ENCODE peak calls at places on chromosomes 4 and X, in seven cellular contexts. One of them, this sample, is unnamed.

GRCh38 chr4:94491322-94491721 is 39.6 kb downstream of the PDLIM5 start:
- DNase-seq in OCI-LY7: no peak
- DNase-seq in cardiac muscle cell: no peak
- DNase-seq in fibroblast of pulmonary artery: peak
- DNase-seq in iPS DF 6.9: no peak
- DNase-seq in Peyer's patch: no peak
- DNase-seq in body of pancreas: no peak
- DNase-seq in this sample: no peak

GRCh38 chr4:107666134-107666533 is 53.9 kb downstream of the PAPSS1 start:
- DNase-seq in OCI-LY7: peak
- DNase-seq in cardiac muscle cell: no peak
- DNase-seq in fibroblast of pulmonary artery: peak
- DNase-seq in iPS DF 6.9: no peak
- DNase-seq in Peyer's patch: no peak
- DNase-seq in body of pancreas: no peak
- DNase-seq in this sample: no peak

GRCh38 chr4:146495277-146495676 is 26.5 kb downstream of the SLC10A7 start:
- DNase-seq in OCI-LY7: no peak
- DNase-seq in cardiac muscle cell: no peak
- DNase-seq in fibroblast of pulmonary artery: peak
- DNase-seq in iPS DF 6.9: no peak
- DNase-seq in Peyer's patch: no peak
- DNase-seq in body of pancreas: no peak
- DNase-seq in this sample: no peak

GRCh38 chr4:169160825-169161224 is 109.9 kb downstream of the SH3RF1 start:
- DNase-seq in OCI-LY7: no peak
- DNase-seq in cardiac muscle cell: peak
- DNase-seq in fibroblast of pulmonary artery: peak
- DNase-seq in iPS DF 6.9: no peak
- DNase-seq in Peyer's patch: no peak
- DNase-seq in body of pancreas: peak
- DNase-seq in this sample: no peak

GRCh38 chr4:7055111-7055989 is 12.2 kb downstream of the TADA2B start:
- DNase-seq in OCI-LY7: no peak
- DNase-seq in cardiac muscle cell: no peak
- DNase-seq in fibroblast of pulmonary artery: no peak
- DNase-seq in iPS DF 6.9: no peak
- DNase-seq in Peyer's patch: no peak
- DNase-seq in body of pancreas: no peak
- DNase-seq in this sample: no peak

GRCh38 chr4:147015531-147015930 is 69.9 kb upstream of the TTC29 start:
- DNase-seq in OCI-LY7: no peak
- DNase-seq in cardiac muscle cell: no peak
- DNase-seq in fibroblast of pulmonary artery: no peak
- DNase-seq in iPS DF 6.9: no peak
- DNase-seq in Peyer's patch: no peak
- DNase-seq in body of pancreas: no peak
- DNase-seq in this sample: no peak

GRCh38 chr4:72351521-72351920 is 217.5 kb downstream of the ADAMTS3 start:
- DNase-seq in OCI-LY7: no peak
- DNase-seq in cardiac muscle cell: no peak
- DNase-seq in fibroblast of pulmonary artery: no peak
- DNase-seq in iPS DF 6.9: no peak
- DNase-seq in Peyer's patch: no peak
- DNase-seq in body of pancreas: no peak
- DNase-seq in this sample: no peak

GRCh38 chr4:152255437-152255836 is 280.5 kb downstream of the FBXW7 start:
- DNase-seq in OCI-LY7: no peak
- DNase-seq in cardiac muscle cell: peak
- DNase-seq in fibroblast of pulmonary artery: peak
- DNase-seq in iPS DF 6.9: no peak
- DNase-seq in Peyer's patch: peak
- DNase-seq in body of pancreas: no peak
- DNase-seq in this sample: peak

GRCh38 chrX:72201836-72202536 is 20.4 kb downstream of the PIN4 start:
- DNase-seq in OCI-LY7: no peak
- DNase-seq in cardiac muscle cell: no peak
- DNase-seq in fibroblast of pulmonary artery: peak
- DNase-seq in iPS DF 6.9: no peak
- DNase-seq in Peyer's patch: no peak
- DNase-seq in body of pancreas: no peak
- DNase-seq in this sample: no peak
- H3K4me3 ChIP-seq in OCI-LY7: no peak
- H3K4me3 ChIP-seq in cardiac muscle cell: no peak
- H3K4me3 ChIP-seq in fibroblast of pulmonary artery: no peak
- H3K4me3 ChIP-seq in iPS DF 6.9: no peak
- H3K4me3 ChIP-seq in Peyer's patch: no peak
- H3K4me3 ChIP-seq in body of pancreas: no peak
- H3K4me3 ChIP-seq in this sample: no peak

GRCh38 chrX:7568130-7568529 is 274.8 kb upstream of the VCX start:
- DNase-seq in OCI-LY7: no peak
- DNase-seq in cardiac muscle cell: no peak
- DNase-seq in fibroblast of pulmonary artery: no peak
- DNase-seq in iPS DF 6.9: no peak
- DNase-seq in Peyer's patch: no peak
- DNase-seq in body of pancreas: no peak
- DNase-seq in this sample: no peak

GRCh38 chrX:7574325-7574724 is 268.6 kb upstream of the VCX start:
- DNase-seq in OCI-LY7: peak
- DNase-seq in cardiac muscle cell: peak
- DNase-seq in fibroblast of pulmonary artery: peak
- DNase-seq in iPS DF 6.9: no peak
- DNase-seq in Peyer's patch: no peak
- DNase-seq in body of pancreas: no peak
- DNase-seq in this sample: peak

GRCh38 chrX:7570432-7571009 is 272.4 kb upstream of the VCX start:
- DNase-seq in OCI-LY7: no peak
- DNase-seq in cardiac muscle cell: no peak
- DNase-seq in fibroblast of pulmonary artery: no peak
- DNase-seq in iPS DF 6.9: no peak
- DNase-seq in Peyer's patch: no peak
- DNase-seq in body of pancreas: no peak
- DNase-seq in this sample: no peak

GRCh38 chrX:7568597-7568996 is 274.4 kb upstream of the VCX start:
- DNase-seq in OCI-LY7: no peak
- DNase-seq in cardiac muscle cell: no peak
- DNase-seq in fibroblast of pulmonary artery: no peak
- DNase-seq in iPS DF 6.9: no peak
- DNase-seq in Peyer's patch: no peak
- DNase-seq in body of pancreas: no peak
- DNase-seq in this sample: no peak
- H3K4me3 ChIP-seq in OCI-LY7: no peak
- H3K4me3 ChIP-seq in cardiac muscle cell: no peak
- H3K4me3 ChIP-seq in fibroblast of pulmonary artery: no peak
- H3K4me3 ChIP-seq in iPS DF 6.9: no peak
- H3K4me3 ChIP-seq in Peyer's patch: no peak
- H3K4me3 ChIP-seq in body of pancreas: no peak
- H3K4me3 ChIP-seq in this sample: no peak

DNA sequence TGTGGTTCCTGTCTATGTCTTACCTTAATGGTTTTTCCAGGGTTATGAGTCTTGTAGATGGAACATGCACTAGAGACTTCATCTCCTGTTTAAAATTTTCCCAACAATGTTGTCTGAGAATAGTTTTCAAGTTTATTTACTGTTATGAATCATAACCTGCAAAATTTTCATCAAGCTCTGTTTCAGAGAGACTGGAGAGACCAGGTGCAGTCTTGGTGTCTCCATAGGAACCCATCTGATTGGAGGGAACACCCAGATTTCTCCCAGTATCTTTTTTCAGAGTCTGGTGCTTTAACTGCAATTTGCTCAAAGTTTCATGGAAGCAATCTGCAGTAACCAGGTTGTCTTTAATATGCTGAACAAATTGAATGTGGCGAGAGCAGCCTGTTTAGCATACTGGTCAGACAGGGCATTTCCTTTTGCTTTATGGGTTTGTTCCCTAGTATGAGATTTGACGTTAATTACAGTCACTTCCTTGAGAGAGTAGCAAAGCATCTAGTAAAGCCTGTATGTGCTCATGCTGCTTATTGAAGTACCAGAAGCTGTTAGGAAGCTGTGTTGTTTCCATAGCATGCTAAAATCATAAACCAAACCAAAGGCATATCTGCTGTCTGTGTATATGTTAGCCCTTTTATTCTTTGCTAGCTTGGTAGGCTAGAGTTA is 18.8 kb upstream of the VSIG1 start:
- DNase-seq in OCI-LY7: no peak
- DNase-seq in cardiac muscle cell: no peak
- DNase-seq in fibroblast of pulmonary artery: no peak
- DNase-seq in iPS DF 6.9: no peak
- DNase-seq in Peyer's patch: no peak
- DNase-seq in body of pancreas: no peak
- DNase-seq in this sample: no peak
- H3K4me3 ChIP-seq in OCI-LY7: no peak
- H3K4me3 ChIP-seq in cardiac muscle cell: no peak
- H3K4me3 ChIP-seq in fibroblast of pulmonary artery: no peak
- H3K4me3 ChIP-seq in iPS DF 6.9: no peak
- H3K4me3 ChIP-seq in Peyer's patch: no peak
- H3K4me3 ChIP-seq in body of pancreas: no peak
- H3K4me3 ChIP-seq in this sample: no peak

GRCh38 chr4:75009138-75009537 is 76.2 kb downstream of the PARM1 start:
- DNase-seq in OCI-LY7: no peak
- DNase-seq in cardiac muscle cell: no peak
- DNase-seq in fibroblast of pulmonary artery: no peak
- DNase-seq in iPS DF 6.9: no peak
- DNase-seq in Peyer's patch: no peak
- DNase-seq in body of pancreas: no peak
- DNase-seq in this sample: no peak

GRCh38 chr4:75011131-75011795 is 78.3 kb downstream of the PARM1 start:
- DNase-seq in OCI-LY7: no peak
- DNase-seq in cardiac muscle cell: no peak
- DNase-seq in fibroblast of pulmonary artery: no peak
- DNase-seq in iPS DF 6.9: no peak
- DNase-seq in Peyer's patch: no peak
- DNase-seq in body of pancreas: no peak
- DNase-seq in this sample: no peak

GRCh38 chr4:75005727-75006126 is 72.8 kb downstream of the PARM1 start:
- DNase-seq in OCI-LY7: no peak
- DNase-seq in cardiac muscle cell: no peak
- DNase-seq in fibroblast of pulmonary artery: no peak
- DNase-seq in iPS DF 6.9: no peak
- DNase-seq in Peyer's patch: no peak
- DNase-seq in body of pancreas: no peak
- DNase-seq in this sample: no peak

GRCh38 chr4:75004755-75005668 is 72.1 kb downstream of the PARM1 start:
- DNase-seq in OCI-LY7: no peak
- DNase-seq in cardiac muscle cell: no peak
- DNase-seq in fibroblast of pulmonary artery: no peak
- DNase-seq in iPS DF 6.9: no peak
- DNase-seq in Peyer's patch: no peak
- DNase-seq in body of pancreas: peak
- DNase-seq in this sample: peak

GRCh38 chr4:75007891-75008290 is 75.0 kb downstream of the PARM1 start:
- DNase-seq in OCI-LY7: no peak
- DNase-seq in cardiac muscle cell: no peak
- DNase-seq in fibroblast of pulmonary artery: no peak
- DNase-seq in iPS DF 6.9: peak
- DNase-seq in Peyer's patch: no peak
- DNase-seq in body of pancreas: no peak
- DNase-seq in this sample: no peak
- H3K4me3 ChIP-seq in OCI-LY7: no peak
- H3K4me3 ChIP-seq in cardiac muscle cell: no peak
- H3K4me3 ChIP-seq in fibroblast of pulmonary artery: no peak
- H3K4me3 ChIP-seq in iPS DF 6.9: no peak
- H3K4me3 ChIP-seq in Peyer's patch: no peak
- H3K4me3 ChIP-seq in body of pancreas: no peak
- H3K4me3 ChIP-seq in this sample: no peak

GRCh38 chr4:122873146-122873545 is 46.5 kb downstream of the FGF2 start:
- DNase-seq in OCI-LY7: no peak
- DNase-seq in cardiac muscle cell: no peak
- DNase-seq in fibroblast of pulmonary artery: no peak
- DNase-seq in iPS DF 6.9: no peak
- DNase-seq in Peyer's patch: no peak
- DNase-seq in body of pancreas: no peak
- DNase-seq in this sample: no peak
- H3K4me3 ChIP-seq in OCI-LY7: no peak
- H3K4me3 ChIP-seq in cardiac muscle cell: no peak
- H3K4me3 ChIP-seq in fibroblast of pulmonary artery: no peak
- H3K4me3 ChIP-seq in iPS DF 6.9: no peak
- H3K4me3 ChIP-seq in Peyer's patch: no peak
- H3K4me3 ChIP-seq in body of pancreas: no peak
- H3K4me3 ChIP-seq in this sample: no peak

DNA sequence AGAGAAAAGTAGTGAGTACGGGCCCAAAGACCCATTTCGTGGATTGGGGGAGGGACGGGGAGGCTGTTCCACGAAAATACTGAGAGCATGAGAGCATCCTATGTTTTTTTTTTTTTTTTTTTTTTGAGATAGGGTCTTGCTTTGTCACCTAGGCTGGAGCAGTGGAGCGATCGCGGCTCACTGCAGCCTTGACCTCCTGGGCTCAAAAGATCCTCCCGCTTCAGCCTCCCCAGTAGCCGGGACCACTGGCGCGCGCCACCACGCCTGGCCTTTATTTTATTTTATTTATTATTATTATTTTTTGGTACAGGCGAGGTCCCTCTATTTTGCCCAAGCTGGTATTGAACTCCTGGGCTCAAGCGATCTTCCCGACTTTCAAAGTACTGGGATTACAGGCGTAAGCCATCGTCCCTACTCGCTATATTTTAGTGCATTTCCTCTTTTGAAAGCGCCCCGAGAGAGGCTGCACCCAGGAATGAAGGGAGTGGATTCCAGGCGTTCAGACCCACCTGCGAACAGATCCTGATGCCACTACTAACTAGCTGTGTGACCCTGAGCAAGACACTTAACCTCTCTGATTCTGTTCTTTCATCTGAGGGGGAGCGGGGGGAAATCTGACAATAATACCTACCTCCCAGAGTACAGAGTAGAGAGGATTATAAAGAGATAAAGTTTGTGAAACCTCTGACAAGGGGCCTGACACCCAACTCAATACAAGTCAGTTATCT is 5.4 kb upstream of the MSX1 start:
- DNase-seq in OCI-LY7: no peak
- DNase-seq in cardiac muscle cell: no peak
- DNase-seq in fibroblast of pulmonary artery: no peak
- DNase-seq in iPS DF 6.9: no peak
- DNase-seq in Peyer's patch: no peak
- DNase-seq in body of pancreas: no peak
- DNase-seq in this sample: no peak
- H3K4me3 ChIP-seq in OCI-LY7: no peak
- H3K4me3 ChIP-seq in cardiac muscle cell: no peak
- H3K4me3 ChIP-seq in fibroblast of pulmonary artery: no peak
- H3K4me3 ChIP-seq in iPS DF 6.9: no peak
- H3K4me3 ChIP-seq in Peyer's patch: no peak
- H3K4me3 ChIP-seq in body of pancreas: no peak
- H3K4me3 ChIP-seq in this sample: no peak

GRCh38 chrX:9252182-9252581 is 212.7 kb upstream of the TBL1X start:
- DNase-seq in OCI-LY7: no peak
- DNase-seq in cardiac muscle cell: no peak
- DNase-seq in fibroblast of pulmonary artery: no peak
- DNase-seq in iPS DF 6.9: peak
- DNase-seq in Peyer's patch: no peak
- DNase-seq in body of pancreas: no peak
- DNase-seq in this sample: no peak
- H3K4me3 ChIP-seq in OCI-LY7: no peak
- H3K4me3 ChIP-seq in cardiac muscle cell: no peak
- H3K4me3 ChIP-seq in fibroblast of pulmonary artery: no peak
- H3K4me3 ChIP-seq in iPS DF 6.9: no peak
- H3K4me3 ChIP-seq in Peyer's patch: no peak
- H3K4me3 ChIP-seq in body of pancreas: no peak
- H3K4me3 ChIP-seq in this sample: no peak

GRCh38 chr4:184417802-184418511 is 56.4 kb downstream of the IRF2 start:
- DNase-seq in OCI-LY7: no peak
- DNase-seq in cardiac muscle cell: no peak
- DNase-seq in fibroblast of pulmonary artery: peak
- DNase-seq in iPS DF 6.9: no peak
- DNase-seq in Peyer's patch: no peak
- DNase-seq in body of pancreas: no peak
- DNase-seq in this sample: no peak
- H3K4me3 ChIP-seq in OCI-LY7: no peak
- H3K4me3 ChIP-seq in cardiac muscle cell: no peak
- H3K4me3 ChIP-seq in fibroblast of pulmonary artery: no peak
- H3K4me3 ChIP-seq in iPS DF 6.9: no peak
- H3K4me3 ChIP-seq in Peyer's patch: no peak
- H3K4me3 ChIP-seq in body of pancreas: no peak
- H3K4me3 ChIP-seq in this sample: no peak

This sample was measured in Jurkat, Clone E6-1.